ENCODE peak calls at places on chromosomes 11 and 22, in nine cellular contexts. L, R, W, N, D, F, U, J and B are unnamed samples.

GRCh38 chr22:35541254-35541748 is 670 bp downstream of the RASD2 start:
- DNase-seq in L (no peak), R (no peak), W (peak), N (peak), D (no peak), F (peak), U (no peak), J (no peak), B (no peak)

GRCh38 chr11:83691387-83692088 is 405.4 kb upstream of the CCDC90B start:
- DNase-seq in L (no peak), R (no peak), W (no peak), N (peak), D (no peak), F (peak), U (no peak), J (peak), B (no peak)

GRCh38 chr22:45475876-45476514 is 26.7 kb upstream of the FBLN1 start:
- DNase-seq in L (no peak), R (no peak), W (no peak), N (no peak), D (no peak), F (no peak), U (no peak), J (no peak), B (no peak)

GRCh38 chr22:38802671-38803121 is 8.8 kb upstream of the DNAL4 start:
- DNase-seq in L (peak), R (no peak), W (peak), N (peak), D (no peak), F (no peak), U (peak), J (peak), B (no peak)

GRCh38 chr11:97683733-97684132 is 1293.9 kb downstream of the JRKL start:
- DNase-seq in L (no peak), R (no peak), W (peak), N (no peak), D (no peak), F (no peak), U (no peak), J (no peak), B (no peak)

GRCh38 chr22:27667121-27667843 is 134.3 kb downstream of the MN1 start:
- DNase-seq in L (peak), R (no peak), W (peak), N (no peak), D (no peak), F (peak), U (no peak), J (peak), B (no peak)

GRCh38 chr22:33605201-33605600 is 315.1 kb downstream of the LARGE1 start:
- DNase-seq in L (no peak), R (no peak), W (no peak), N (no peak), D (no peak), F (no peak), U (no peak), J (no peak), B (no peak)

GRCh38 chr11:67006029-67006884 is 16.7 kb upstream of the SYT12 start:
- DNase-seq in L (no peak), R (no peak), W (peak), N (peak), D (peak), F (no peak), U (no peak), J (peak), B (no peak)

GRCh38 chr11:58003036-58003435 is 20.6 kb upstream of the OR9Q1 start:
- DNase-seq in L (no peak), R (no peak), W (no peak), N (no peak), D (no peak), F (no peak), U (no peak), J (no peak), B (no peak)

GRCh38 chr11:112795142-112795815 is 165.9 kb upstream of the NCAM1 start:
- DNase-seq in L (peak), R (no peak), W (peak), N (no peak), D (peak), F (no peak), U (peak), J (peak), B (no peak)

GRCh38 chr11:126510621-126511370 is 155.3 kb downstream of the ST3GAL4 start:
- DNase-seq in L (no peak), R (no peak), W (no peak), N (no peak), D (no peak), F (peak), U (peak), J (no peak), B (no peak)

GRCh38 chr11:126281666-126282175 is 1.2 kb upstream of the TIRAP start:
- DNase-seq in L (no peak), R (no peak), W (no peak), N (no peak), D (no peak), F (no peak), U (no peak), J (no peak), B (no peak)

GRCh38 chr11:35173011-35173511 is 34.1 kb downstream of the CD44 start:
- DNase-seq in L (no peak), R (peak), W (no peak), N (peak), D (peak), F (no peak), U (peak), J (no peak), B (peak)

GRCh38 chr11:9208726-9209501 is 56.2 kb downstream of the DENND5A start:
- DNase-seq in L (peak), R (no peak), W (no peak), N (no peak), D (no peak), F (peak), U (no peak), J (peak), B (peak)

GRCh38 chr11:96338910-96339703 is 3.9 kb downstream of the MAML2 start:
- DNase-seq in L (peak), R (peak), W (no peak), N (peak), D (peak), F (no peak), U (peak), J (peak), B (peak)

GRCh38 chr11:121800240-121800639 is 315.8 kb downstream of the BLID start:
- DNase-seq in L (no peak), R (no peak), W (no peak), N (no peak), D (no peak), F (no peak), U (no peak), J (no peak), B (no peak)
- H3K4me3 ChIP-seq in L (no peak), R (no peak), W (no peak), N (no peak), D (no peak), F (no peak), U (no peak), J (no peak), B (no peak)

DNA sequence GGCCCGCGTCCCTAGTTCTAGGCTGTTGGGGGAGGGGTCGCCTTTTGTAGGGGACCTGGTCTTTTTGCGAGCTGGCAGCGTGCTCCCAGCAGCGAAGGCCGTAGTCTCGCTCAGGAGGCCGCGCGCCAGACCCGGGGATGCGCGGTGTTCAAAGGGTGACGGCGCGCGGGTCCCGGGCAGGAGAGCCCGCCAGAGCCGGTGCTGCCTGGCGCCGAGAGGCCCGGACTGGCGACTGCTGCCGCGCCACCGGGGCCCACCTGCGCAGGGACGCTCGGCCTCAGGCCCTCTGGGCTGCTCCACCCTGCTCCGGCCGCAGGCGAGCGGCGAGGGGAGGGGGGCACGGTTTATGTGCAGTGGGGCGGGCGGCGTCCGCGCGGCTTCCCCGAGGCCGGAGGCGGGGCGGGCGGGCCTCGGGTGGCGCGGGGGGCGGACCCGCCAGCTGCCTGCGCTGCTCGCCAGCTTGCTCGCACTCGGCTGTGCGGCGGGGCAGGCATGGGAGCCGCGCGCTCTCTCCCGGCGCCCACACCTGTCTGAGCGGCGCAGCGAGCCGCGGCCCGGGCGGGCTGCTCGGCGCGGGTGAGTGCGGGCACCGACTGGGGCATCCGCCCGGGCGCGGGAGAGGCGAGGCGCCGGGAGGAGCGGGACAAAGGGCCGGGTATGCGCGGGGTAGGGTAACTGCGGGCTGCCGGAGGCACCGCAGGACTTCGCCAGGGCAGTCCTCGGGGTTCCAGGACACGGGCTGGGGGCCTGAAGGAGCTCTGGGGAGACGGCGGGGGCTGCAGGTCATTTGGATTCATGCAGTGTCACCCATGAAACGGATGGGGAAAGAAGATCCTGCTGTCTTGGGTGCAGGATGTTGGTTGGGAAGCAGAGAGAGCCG is at the start of gene PRSS23:
- DNase-seq in L (peak), R (peak), W (peak), N (peak), D (peak), F (peak), U (peak), J (peak), B (no peak)
- H3K4me3 ChIP-seq in L (peak), R (peak), W (peak), N (peak), D (no peak), F (peak), U (peak), J (peak), B (no peak)

DNA sequence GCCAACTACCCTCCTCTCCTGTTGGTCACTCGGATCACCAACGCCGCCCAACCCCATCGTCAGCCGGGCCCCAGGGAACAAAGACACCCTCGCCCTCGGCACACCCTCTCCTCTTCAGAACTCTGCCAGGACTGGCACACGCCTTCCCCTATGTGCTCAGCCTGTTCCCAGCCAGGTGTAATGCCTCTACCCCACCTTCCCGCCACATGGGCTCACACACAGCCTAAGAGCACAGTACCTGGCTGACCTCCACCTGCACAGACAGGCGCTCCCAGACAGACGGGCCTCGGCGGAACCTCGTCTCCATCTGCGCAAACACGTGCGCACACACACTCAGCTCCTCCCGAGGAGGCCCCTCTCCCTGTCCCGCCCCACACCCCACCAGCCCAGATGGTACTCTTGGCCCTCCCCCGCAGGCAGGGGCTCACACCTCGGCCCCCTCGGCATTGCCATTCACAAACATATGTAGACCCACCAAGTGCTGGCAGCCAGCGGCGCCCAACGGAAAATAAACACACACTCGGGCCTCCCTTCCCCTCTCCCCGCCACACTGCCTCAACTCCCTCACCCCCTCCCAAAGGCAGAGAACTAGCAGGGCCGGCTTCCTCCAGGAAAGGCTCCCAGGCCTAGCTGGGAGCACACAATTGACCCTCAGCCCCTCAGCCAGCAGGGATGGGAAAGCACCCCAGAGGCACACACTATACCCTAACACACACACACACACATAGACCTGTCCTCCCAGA is 8.5 kb downstream of the ELFN2 start:
- DNase-seq in L (no peak), R (no peak), W (peak), N (no peak), D (no peak), F (no peak), U (no peak), J (no peak), B (no peak)
- H3K4me3 ChIP-seq in L (no peak), R (no peak), W (no peak), N (no peak), D (no peak), F (no peak), U (no peak), J (no peak), B (no peak)

GRCh38 chr11:65945941-65946558 is 770 bp downstream of the TSGA10IP start:
- DNase-seq in L (no peak), R (no peak), W (peak), N (no peak), D (no peak), F (no peak), U (no peak), J (no peak), B (no peak)
- H3K4me3 ChIP-seq in L (no peak), R (no peak), W (peak), N (no peak), D (no peak), F (no peak), U (no peak), J (no peak), B (no peak)